ENCODE peak calls at places on chromosome 17, in four cellular contexts. R is AG10803, B is GM12864, E is tibial nerve. L is an unnamed sample.

GRCh38 chr17:43670645-43671074 is 8.9 kb upstream of the MEOX1 start:
- DNase-seq in R (no peak), B (no peak), E (no peak), L (no peak)

GRCh38 chr17:73189417-73190099 is 3.3 kb upstream of the COG1 start:
- DNase-seq in R (peak), B (no peak), E (no peak), L (peak)

GRCh38 chr17:62870581-62870964 is 62.5 kb upstream of the MARCHF10 start:
- DNase-seq in R (peak), B (no peak), E (no peak), L (no peak)

GRCh38 chr17:80106751-80107150 is 5.4 kb downstream of the GAA start:
- DNase-seq in R (no peak), B (no peak), E (no peak), L (no peak)

GRCh38 chr17:62929320-62929719 is 36.7 kb upstream of the TANC2 start:
- DNase-seq in R (no peak), B (no peak), E (no peak), L (no peak)

GRCh38 chr17:45409659-45410076 is 23.0 kb downstream of the ARHGAP27 start:
- DNase-seq in R (no peak), B (no peak), E (no peak), L (no peak)

GRCh38 chr17:73323622-73324455 is 12.0 kb upstream of the CDC42EP4 start:
- DNase-seq in R (peak), B (no peak), E (peak), L (no peak)

GRCh38 chr17:30530346-30531025 is 53.3 kb downstream of the GOSR1 start:
- DNase-seq in R (peak), B (no peak), E (no peak), L (no peak)

GRCh38 chr17:80104321-80104955 is 3.1 kb downstream of the GAA start:
- DNase-seq in R (no peak), B (no peak), E (no peak), L (no peak)

GRCh38 chr17:74027539-74027938 is 175.9 kb upstream of the RPL38 start:
- DNase-seq in R (no peak), B (no peak), E (no peak), L (no peak)

GRCh38 chr17:34254651-34255380 is at the start of gene CCL2:
- DNase-seq in R (peak), B (no peak), E (peak), L (no peak)

GRCh38 chr17:44840936-44841335 is 6.7 kb upstream of the HIGD1B start:
- DNase-seq in R (no peak), B (no peak), E (no peak), L (no peak)

GRCh38 chr17:45580914-45581313 is 90.4 kb upstream of the PLEKHM1 start:
- DNase-seq in R (no peak), B (no peak), E (no peak), L (no peak)

DNA sequence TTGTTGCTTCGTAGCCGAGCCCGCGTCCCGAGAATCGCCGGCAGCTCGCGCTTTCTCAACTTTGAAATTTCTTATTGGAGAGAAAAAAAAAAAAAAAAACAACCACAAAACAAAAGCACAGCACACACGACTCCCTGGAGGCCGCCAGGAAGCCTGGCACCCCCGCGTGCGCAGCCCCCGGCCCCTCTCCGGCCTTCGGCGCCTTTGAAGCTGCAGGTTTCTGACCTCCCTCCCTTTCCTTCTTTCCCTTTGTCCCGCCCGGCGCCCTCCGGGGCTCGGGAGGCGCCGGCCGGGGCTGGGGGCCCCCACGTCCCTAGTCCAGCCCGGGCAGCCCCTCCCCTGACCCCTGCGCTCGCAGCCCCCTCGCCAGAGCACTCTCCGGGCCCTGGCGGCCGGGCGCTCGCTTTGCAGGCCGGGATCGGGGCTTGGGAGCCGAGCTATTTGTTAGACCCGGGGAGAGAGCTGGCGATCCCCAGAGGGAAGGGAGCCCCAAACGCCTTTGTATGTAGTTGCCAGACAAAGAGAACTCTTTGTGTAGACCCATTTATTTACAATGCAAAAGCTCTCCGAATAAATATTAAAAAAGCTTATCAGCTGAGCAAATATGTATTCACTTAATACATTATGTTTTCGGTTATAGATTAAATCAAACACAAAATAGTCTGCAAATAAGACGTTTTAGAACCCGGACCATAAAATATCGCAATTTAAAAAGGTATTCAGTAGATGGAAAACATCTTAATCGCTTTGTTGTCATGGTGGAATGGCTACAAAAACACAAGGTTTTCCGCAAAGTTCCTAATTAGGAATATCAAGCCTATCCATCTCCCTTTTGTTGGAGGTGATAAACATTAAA is 2.3 kb downstream of the BAHCC1 start:
- DNase-seq in R (peak), B (no peak), E (no peak), L (no peak)
- TF ChIP-seq CTCF in R (peak), B (no peak), E (peak), L (no peak)

GRCh38 chr17:67624886-67625656 is 92.7 kb upstream of the NOL11 start:
- DNase-seq in R (no peak), B (no peak), E (no peak), L (no peak)

GRCh38 chr17:67629963-67630320 is 87.8 kb upstream of the NOL11 start:
- DNase-seq in R (peak), B (no peak), E (no peak), L (no peak)

GRCh38 chr17:67625971-67626370 is 91.8 kb upstream of the NOL11 start:
- DNase-seq in R (no peak), B (no peak), E (no peak), L (no peak)

GRCh38 chr17:67623767-67624166 is 94.0 kb upstream of the NOL11 start:
- DNase-seq in R (no peak), B (no peak), E (no peak), L (no peak)

DNA sequence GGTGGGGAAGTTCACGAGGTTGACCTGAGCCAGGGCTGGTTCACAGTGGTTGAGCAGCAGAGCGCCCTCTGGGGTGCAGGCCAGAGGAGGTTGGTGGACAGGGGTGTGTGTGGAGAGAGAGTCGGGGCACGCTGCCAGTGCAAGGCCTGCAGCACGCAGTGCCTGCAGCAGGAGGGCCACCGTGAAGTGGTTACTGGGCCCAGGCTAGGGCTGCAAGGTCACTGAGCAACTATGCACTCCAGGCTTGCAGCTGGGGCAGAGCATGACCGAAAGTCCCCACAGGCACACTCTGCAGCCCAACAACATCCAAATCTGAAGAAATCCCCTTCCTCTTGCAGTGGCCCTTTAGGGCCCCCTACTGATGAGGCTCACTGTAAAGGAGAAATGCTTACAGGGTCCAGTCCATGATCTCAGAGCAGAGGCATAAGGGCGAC is 89.1 kb upstream of the NOL11 start:
- DNase-seq in R (no peak), B (no peak), E (no peak), L (no peak)
- TF ChIP-seq CTCF in R (no peak), B (peak), E (no peak), L (peak)

GRCh38 chr17:57247913-57248312 is 8.4 kb upstream of the MSI2 start:
- DNase-seq in R (no peak), B (no peak), E (no peak), L (no peak)

GRCh38 chr17:57246257-57246656 is 10.1 kb upstream of the MSI2 start:
- DNase-seq in R (no peak), B (no peak), E (no peak), L (no peak)

GRCh38 chr17:57251211-57251787 is 5.0 kb upstream of the MSI2 start:
- DNase-seq in R (no peak), B (no peak), E (no peak), L (no peak)

GRCh38 chr17:57247261-57247660 is 9.1 kb upstream of the MSI2 start:
- DNase-seq in R (no peak), B (no peak), E (no peak), L (no peak)

DNA sequence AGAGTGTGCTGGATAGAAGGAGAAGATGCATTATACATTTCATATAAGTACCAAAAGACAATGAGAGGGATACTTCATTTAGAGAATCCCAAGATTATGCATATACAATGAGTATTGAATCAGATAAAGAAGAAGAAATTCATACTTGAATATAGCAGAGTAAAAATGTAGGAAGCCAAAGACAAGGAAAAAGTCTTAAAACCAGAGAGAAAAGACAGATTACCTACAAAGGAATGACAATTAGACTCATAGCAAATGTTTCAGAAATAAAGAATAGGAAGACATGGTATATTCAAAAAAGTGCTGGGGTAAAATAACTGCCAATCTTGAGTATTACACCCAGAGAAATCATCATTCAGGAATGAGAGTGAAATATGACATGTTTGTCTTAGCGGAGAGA is 6.8 kb upstream of the MSI2 start:
- DNase-seq in R (no peak), B (no peak), E (no peak), L (no peak)
- TF ChIP-seq CTCF in R (no peak), B (no peak), E (no peak), L (no peak)

GRCh38 chr17:76345377-76345945 is 8.3 kb downstream of the PRPSAP1 start:
- DNase-seq in R (peak), B (no peak), E (no peak), L (no peak)

GRCh38 chr17:76343106-76343505 is 10.6 kb downstream of the PRPSAP1 start:
- DNase-seq in R (no peak), B (no peak), E (no peak), L (no peak)

GRCh38 chr17:76336756-76337412 is 16.8 kb downstream of the PRPSAP1 start:
- DNase-seq in R (peak), B (no peak), E (no peak), L (no peak)

GRCh38 chr17:76337413-76337777 is 16.3 kb downstream of the PRPSAP1 start:
- DNase-seq in R (peak), B (no peak), E (no peak), L (no peak)

DNA sequence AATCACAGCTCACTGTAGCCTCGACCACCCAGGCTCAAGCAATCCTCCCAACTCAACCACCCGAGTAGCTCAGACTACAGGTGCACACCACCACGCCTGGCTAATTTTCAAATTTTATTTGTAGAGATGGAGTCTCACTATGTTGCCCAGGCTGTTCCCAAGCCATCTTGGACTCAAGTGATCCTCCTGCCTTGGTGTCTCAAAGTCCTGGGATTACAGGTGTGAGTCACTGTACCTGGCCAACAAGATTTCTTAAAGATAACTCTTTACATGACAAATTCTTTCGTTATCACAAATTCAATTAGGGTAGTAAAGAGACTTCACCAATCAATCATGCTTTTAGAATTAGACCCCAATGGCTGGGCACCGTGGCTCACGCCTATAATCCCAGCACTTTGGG is 12.4 kb downstream of the PRPSAP1 start:
- DNase-seq in R (no peak), B (no peak), E (no peak), L (no peak)
- TF ChIP-seq CTCF in R (no peak), B (no peak), E (no peak), L (no peak)

GRCh38 chr17:20095366-20096080 is 86.4 kb downstream of the SPECC1 start:
- DNase-seq in R (peak), B (no peak), E (peak), L (peak)
- TF ChIP-seq CTCF in R (peak), B (no peak), E (peak), L (no peak)

DNA sequence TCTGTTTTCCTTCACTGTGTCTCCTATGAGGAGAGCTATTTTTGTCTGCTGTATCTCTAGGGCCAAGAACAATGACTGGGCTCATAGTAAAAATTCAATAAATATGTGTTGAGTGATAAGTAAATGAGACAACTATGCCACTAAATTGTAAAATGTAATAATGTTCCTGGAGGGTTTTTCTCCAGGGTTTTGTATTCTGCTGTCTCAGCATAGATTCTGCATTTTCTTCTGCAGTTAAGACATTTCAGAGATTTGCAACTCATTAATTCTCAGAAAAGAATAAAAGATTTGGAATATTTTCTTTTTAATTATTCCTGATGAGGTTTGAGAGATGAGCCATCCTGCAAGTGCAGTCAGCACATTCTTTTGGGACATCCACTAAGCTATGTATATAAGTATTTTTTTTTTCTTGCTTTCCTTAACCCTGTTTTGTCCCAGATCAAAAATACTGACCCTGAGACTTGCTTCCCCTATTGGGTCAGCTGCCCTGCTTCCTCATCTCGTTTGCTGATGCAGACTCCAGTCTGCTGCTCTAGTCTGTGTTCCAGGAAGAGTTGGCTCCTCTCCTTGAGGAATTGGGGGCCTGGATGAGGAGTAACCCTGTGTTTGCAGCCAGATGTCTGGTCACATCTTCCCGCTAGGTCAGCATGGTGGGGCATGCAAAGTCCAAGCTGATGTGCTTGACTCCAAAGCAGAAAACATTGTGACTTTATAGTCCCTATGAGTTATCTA is 122.9 kb downstream of the ABCA8 start:
- DNase-seq in R (no peak), B (no peak), E (no peak), L (no peak)
- TF ChIP-seq CTCF in R (no peak), B (no peak), E (no peak), L (no peak)

GRCh38 chr17:1535737-1536136 is 19.3 kb upstream of the INPP5K start:
- DNase-seq in R (no peak), B (no peak), E (no peak), L (no peak)

GRCh38 chr17:1533649-1534325 is 17.4 kb upstream of the INPP5K start:
- DNase-seq in R (no peak), B (no peak), E (no peak), L (no peak)

GRCh38 chr17:1529863-1530262 is 13.5 kb upstream of the INPP5K start:
- DNase-seq in R (peak), B (no peak), E (no peak), L (no peak)

GRCh38 chr17:1532836-1533602 is 16.6 kb upstream of the INPP5K start:
- DNase-seq in R (no peak), B (no peak), E (no peak), L (peak)
- TF ChIP-seq CTCF in R (peak), B (peak), E (no peak), L (peak)

GRCh38 chr17:47725446-47726109 is 7.5 kb upstream of the TBX21 start:
- DNase-seq in R (no peak), B (no peak), E (no peak), L (no peak)
- TF ChIP-seq CTCF in R (peak), B (peak), E (no peak), L (no peak)

GRCh38 chr17:1365445-1366039 is 34.5 kb downstream of the YWHAE start:
- DNase-seq in R (peak), B (peak), E (peak), L (no peak)

GRCh38 chr17:1362065-1362848 is 37.8 kb downstream of the YWHAE start:
- DNase-seq in R (no peak), B (no peak), E (no peak), L (no peak)

GRCh38 chr17:1366234-1366633 is 33.8 kb downstream of the YWHAE start:
- DNase-seq in R (no peak), B (no peak), E (no peak), L (no peak)

GRCh38 chr17:1362964-1363363 is 37.1 kb downstream of the YWHAE start:
- DNase-seq in R (peak), B (peak), E (peak), L (no peak)

DNA sequence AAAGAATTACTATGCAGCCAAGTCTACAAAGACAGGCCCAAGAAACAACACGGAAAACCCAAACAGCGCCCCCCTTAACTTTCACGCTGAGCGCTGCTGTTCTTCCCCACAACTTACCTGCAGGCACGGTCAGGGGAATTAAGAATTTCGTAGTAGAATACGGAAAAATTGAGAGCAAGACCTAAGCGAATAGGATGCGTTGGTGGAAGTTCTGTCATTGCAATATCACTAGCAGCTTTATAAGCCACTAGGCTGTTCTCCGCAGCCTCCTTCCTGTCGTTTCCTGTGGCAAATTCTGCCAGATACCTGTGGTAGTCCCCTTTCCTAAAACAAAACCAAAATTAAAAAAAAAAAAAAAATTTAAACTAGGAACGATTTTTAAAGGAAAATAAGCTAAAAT is 39.0 kb downstream of the YWHAE start:
- DNase-seq in R (no peak), B (no peak), E (no peak), L (no peak)
- TF ChIP-seq CTCF in R (no peak), B (no peak), E (no peak), L (no peak)

GRCh38 chr17:4009164-4009785 is 45.0 kb upstream of the ATP2A3 start:
- DNase-seq in R (no peak), B (no peak), E (no peak), L (no peak)

GRCh38 chr17:4006745-4007211 is 42.5 kb upstream of the ATP2A3 start:
- DNase-seq in R (no peak), B (no peak), E (no peak), L (no peak)

GRCh38 chr17:4008496-4009163 is 44.4 kb upstream of the ATP2A3 start:
- DNase-seq in R (no peak), B (no peak), E (no peak), L (peak)

GRCh38 chr17:4007346-4008081 is 43.3 kb upstream of the ATP2A3 start:
- DNase-seq in R (no peak), B (no peak), E (no peak), L (no peak)

GRCh38 chr17:4008082-4008435 is 43.8 kb upstream of the ATP2A3 start:
- DNase-seq in R (no peak), B (no peak), E (no peak), L (peak)
- TF ChIP-seq CTCF in R (no peak), B (peak), E (no peak), L (no peak)